ENCODE peak calls at places on chromosomes 11 and 22, in seven cellular contexts. X, B, Q, S, Y, F and A are unnamed samples.

GRCh38 chr22:27983361-27983791 is 64.3 kb upstream of the PITPNB start:
- DNase-seq in X (no peak), B (no peak), Q (no peak), S (no peak), Y (no peak), F (no peak), A (no peak)

GRCh38 chr11:57464343-57465181 is 4.2 kb downstream of the RTN4RL2 start:
- DNase-seq in X (no peak), B (no peak), Q (no peak), S (peak), Y (peak), F (no peak), A (no peak)

GRCh38 chr11:78420796-78421209 is 3.2 kb upstream of the GAB2 start:
- DNase-seq in X (no peak), B (peak), Q (no peak), S (no peak), Y (peak), F (no peak), A (peak)

GRCh38 chr22:24156146-24156914 is 25.0 kb upstream of the SUSD2 start:
- DNase-seq in X (no peak), B (peak), Q (no peak), S (peak), Y (peak), F (no peak), A (peak)

GRCh38 chr11:109229682-109230081 is 192.3 kb upstream of the C11orf87 start:
- DNase-seq in X (no peak), B (no peak), Q (no peak), S (no peak), Y (no peak), F (no peak), A (no peak)

GRCh38 chr11:10288316-10288715 is 5.7 kb downstream of the SBF2 start:
- DNase-seq in X (no peak), B (no peak), Q (no peak), S (no peak), Y (no peak), F (no peak), A (no peak)

GRCh38 chr11:87266751-87267150 is 229.0 kb downstream of the TMEM135 start:
- DNase-seq in X (no peak), B (no peak), Q (no peak), S (no peak), Y (no peak), F (no peak), A (no peak)

GRCh38 chr22:31089101-31090100 is 8.3 kb downstream of the SMTN start:
- DNase-seq in X (no peak), B (peak), Q (no peak), S (peak), Y (peak), F (no peak), A (no peak)

GRCh38 chr11:110362916-110363574 is 66.6 kb upstream of the RDX start:
- DNase-seq in X (no peak), B (peak), Q (no peak), S (peak), Y (no peak), F (peak), A (no peak)

GRCh38 chr11:128279861-128280260 is 307.5 kb downstream of the ETS1 start:
- DNase-seq in X (no peak), B (no peak), Q (no peak), S (no peak), Y (peak), F (no peak), A (no peak)

GRCh38 chr11:128715691-128716153 is 21.9 kb downstream of the FLI1 start:
- DNase-seq in X (no peak), B (peak), Q (peak), S (no peak), Y (peak), F (no peak), A (no peak)

GRCh38 chr11:69005631-69006368 is 7.2 kb downstream of the MRGPRF start:
- DNase-seq in X (no peak), B (no peak), Q (no peak), S (no peak), Y (no peak), F (peak), A (no peak)

GRCh38 chr22:23069502-23070357 is 589 bp upstream of the GNAZ start:
- DNase-seq in X (peak), B (peak), Q (peak), S (peak), Y (peak), F (peak), A (peak)

GRCh38 chr22:35947794-35948425 is 80.7 kb downstream of the RBFOX2 start:
- DNase-seq in X (no peak), B (peak), Q (no peak), S (no peak), Y (peak), F (no peak), A (no peak)

GRCh38 chr22:43088979-43089717 is at the start of gene TTLL1:
- DNase-seq in X (peak), B (peak), Q (peak), S (peak), Y (peak), F (peak), A (peak)

GRCh38 chr11:119684361-119685072 is 44.5 kb downstream of the NECTIN1 start:
- DNase-seq in X (no peak), B (peak), Q (no peak), S (no peak), Y (peak), F (no peak), A (peak)

GRCh38 chr22:43818981-43819690 is 7.0 kb upstream of the EFCAB6 start:
- DNase-seq in X (no peak), B (peak), Q (no peak), S (no peak), Y (no peak), F (no peak), A (no peak)

GRCh38 chr22:46390652-46391301 is 55.3 kb downstream of the TRMU start:
- DNase-seq in X (peak), B (peak), Q (no peak), S (no peak), Y (peak), F (no peak), A (no peak)

GRCh38 chr22:49965291-49966040 is 4.9 kb downstream of the PIM3 start:
- DNase-seq in X (no peak), B (no peak), Q (no peak), S (peak), Y (no peak), F (peak), A (peak)

GRCh38 chr11:46458491-46458890 is 66.9 kb upstream of the CHRM4 start:
- DNase-seq in X (no peak), B (no peak), Q (no peak), S (no peak), Y (no peak), F (no peak), A (no peak)

GRCh38 chr22:41231369-41231768 is 9.4 kb downstream of the CHADL start:
- DNase-seq in X (no peak), B (no peak), Q (no peak), S (no peak), Y (no peak), F (no peak), A (no peak)

GRCh38 chr11:43923327-43924111 is 18.9 kb upstream of the C11orf96 start:
- DNase-seq in X (no peak), B (peak), Q (no peak), S (no peak), Y (peak), F (no peak), A (no peak)

GRCh38 chr22:36379593-36380361 is 8.0 kb downstream of the MYH9 start:
- DNase-seq in X (no peak), B (no peak), Q (no peak), S (no peak), Y (peak), F (no peak), A (no peak)

GRCh38 chr11:134556186-134556585 is 144.1 kb upstream of the B3GAT1 start:
- DNase-seq in X (no peak), B (no peak), Q (no peak), S (no peak), Y (no peak), F (peak), A (no peak)

GRCh38 chr11:99932684-99933083 is 754.4 kb upstream of the ARHGAP42 start:
- DNase-seq in X (no peak), B (no peak), Q (no peak), S (no peak), Y (no peak), F (no peak), A (no peak)

GRCh38 chr11:19660076-19660475 is 52.6 kb upstream of the NAV2 start:
- DNase-seq in X (no peak), B (peak), Q (peak), S (no peak), Y (peak), F (no peak), A (no peak)

GRCh38 chr22:47190957-47191323 is 428.5 kb downstream of the TBC1D22A start:
- DNase-seq in X (no peak), B (no peak), Q (no peak), S (no peak), Y (no peak), F (no peak), A (peak)

GRCh38 chr11:120547871-120548681 is 36.5 kb downstream of the GRIK4 start:
- DNase-seq in X (peak), B (peak), Q (peak), S (no peak), Y (peak), F (no peak), A (no peak)

GRCh38 chr22:35629406-35630234 is 12.5 kb upstream of the MB start:
- DNase-seq in X (peak), B (peak), Q (peak), S (no peak), Y (peak), F (no peak), A (peak)

GRCh38 chr11:35030716-35031213 is 108.2 kb upstream of the CD44 start:
- DNase-seq in X (no peak), B (peak), Q (peak), S (no peak), Y (peak), F (no peak), A (no peak)

GRCh38 chr11:112526699-112527410 is 266.2 kb upstream of the PLET1 start:
- DNase-seq in X (no peak), B (no peak), Q (no peak), S (no peak), Y (peak), F (no peak), A (no peak)

GRCh38 chr11:106156290-106156937 is 79.0 kb downstream of the AASDHPPT start:
- DNase-seq in X (peak), B (peak), Q (peak), S (no peak), Y (peak), F (peak), A (no peak)

GRCh38 chr22:31871475-31871874 is 72.9 kb upstream of the YWHAH start:
- DNase-seq in X (no peak), B (no peak), Q (no peak), S (no peak), Y (no peak), F (no peak), A (no peak)

GRCh38 chr11:10654211-10655150 is 39.1 kb downstream of the IRAG1 start:
- DNase-seq in X (no peak), B (peak), Q (no peak), S (no peak), Y (peak), F (no peak), A (no peak)

GRCh38 chr11:17471501-17471900 is 5.1 kb downstream of the ABCC8 start:
- DNase-seq in X (no peak), B (no peak), Q (no peak), S (no peak), Y (no peak), F (no peak), A (no peak)
- TF ChIP-seq CTCF in X (no peak), B (no peak), Q (no peak), S (no peak), Y (no peak), F (no peak), A (no peak)

GRCh38 chr11:614091-614582 is 1.6 kb downstream of the IRF7 start:
- DNase-seq in X (no peak), B (no peak), Q (no peak), S (no peak), Y (no peak), F (no peak), A (no peak)

GRCh38 chr11:611001-611996 is 4.5 kb downstream of the IRF7 start:
- DNase-seq in X (no peak), B (no peak), Q (no peak), S (no peak), Y (no peak), F (no peak), A (no peak)

GRCh38 chr11:613369-613968 is 2.3 kb downstream of the IRF7 start:
- DNase-seq in X (no peak), B (peak), Q (no peak), S (peak), Y (peak), F (peak), A (peak)

GRCh38 chr11:612961-613300 is 2.8 kb downstream of the IRF7 start:
- DNase-seq in X (no peak), B (no peak), Q (no peak), S (no peak), Y (no peak), F (no peak), A (no peak)

DNA sequence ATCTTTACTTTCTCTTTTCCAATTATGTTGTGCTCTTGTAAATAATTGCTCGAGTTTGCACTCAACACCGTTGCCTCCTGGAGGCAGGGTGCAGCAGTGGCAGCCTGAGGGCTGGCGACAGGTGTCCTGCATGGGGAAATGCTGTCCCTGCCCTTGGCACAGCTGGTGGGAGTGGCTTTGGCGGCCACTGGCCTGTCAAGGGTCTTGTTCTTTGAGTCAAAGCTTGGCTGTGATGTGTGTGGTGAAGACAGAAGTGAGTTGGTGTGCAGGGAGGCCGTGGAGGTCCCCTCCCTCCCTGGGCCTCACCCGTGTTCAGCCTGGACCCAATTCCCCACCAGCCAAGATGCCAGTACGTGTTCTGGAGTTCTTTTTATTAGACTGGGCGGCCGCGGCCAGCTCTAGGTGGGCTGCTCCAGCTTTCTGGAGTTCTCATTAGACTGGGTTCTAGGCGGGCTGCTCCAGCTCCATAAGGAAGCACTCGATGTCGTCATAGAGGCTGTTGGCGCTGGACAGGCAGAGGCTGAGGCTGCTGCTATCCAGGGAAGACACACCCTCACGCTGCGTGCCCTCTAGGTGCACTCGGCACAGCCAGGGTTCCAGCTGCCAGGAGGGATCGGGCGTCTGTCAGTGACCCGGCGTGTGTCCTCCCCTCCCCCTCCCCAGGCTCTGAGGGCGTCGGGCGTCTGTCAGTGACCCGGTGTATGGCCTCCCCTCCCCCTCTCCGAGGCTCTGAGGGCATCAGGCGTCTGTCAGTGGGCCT is 3.4 kb downstream of the IRF7 start:
- DNase-seq in X (no peak), B (peak), Q (no peak), S (no peak), Y (peak), F (peak), A (no peak)
- TF ChIP-seq CTCF in X (peak), B (peak), Q (peak), S (no peak), Y (peak), F (no peak), A (no peak)

DNA sequence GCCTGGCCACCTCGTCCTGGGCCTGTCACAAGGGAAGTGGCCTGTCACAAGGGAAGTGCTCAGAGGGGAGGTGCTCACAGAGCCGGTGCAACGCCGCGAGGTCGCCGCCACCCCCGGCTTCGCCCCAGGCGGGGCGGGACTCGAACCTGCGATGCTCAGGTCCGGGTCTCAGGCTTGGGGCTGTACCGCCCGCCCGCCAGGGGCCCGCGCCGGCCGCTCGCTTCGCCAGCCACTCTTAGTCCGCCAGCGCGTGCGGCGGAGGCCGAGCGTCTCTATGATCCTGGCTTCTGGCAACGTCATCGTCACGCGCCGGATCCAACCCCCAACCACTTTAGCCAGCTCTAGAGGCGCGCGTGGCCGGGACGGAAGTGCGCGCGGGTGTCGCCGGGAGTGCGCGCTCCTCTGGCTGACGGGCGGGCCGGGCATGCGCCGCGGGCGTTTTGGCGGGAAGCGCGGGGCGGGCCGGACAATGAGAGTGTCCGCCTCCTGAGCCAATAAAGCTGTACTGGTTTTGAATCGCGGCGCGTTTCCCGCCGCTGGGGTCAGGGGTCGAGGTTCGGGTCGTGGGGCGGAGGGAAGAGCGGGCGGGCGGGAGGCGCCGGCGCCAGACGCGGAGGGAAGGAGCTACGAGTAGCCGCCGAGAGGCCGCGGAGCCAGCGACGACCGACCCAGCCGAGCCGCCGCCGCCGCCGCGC is at the start of gene TRMT2A:
- DNase-seq in X (peak), B (peak), Q (peak), S (peak), Y (peak), F (peak), A (peak)
- TF ChIP-seq CTCF in X (no peak), B (no peak), Q (no peak), S (no peak), Y (no peak), F (no peak), A (no peak)

GRCh38 chr11:1388763-1389102 is 1.0 kb upstream of the BRSK2 start:
- DNase-seq in X (no peak), B (no peak), Q (no peak), S (peak), Y (no peak), F (no peak), A (no peak)

GRCh38 chr11:1389932-1390587 is at the start of gene BRSK2:
- DNase-seq in X (no peak), B (no peak), Q (no peak), S (no peak), Y (no peak), F (no peak), A (no peak)

GRCh38 chr11:1387961-1388762 is 1.6 kb upstream of the BRSK2 start:
- DNase-seq in X (no peak), B (no peak), Q (no peak), S (peak), Y (no peak), F (no peak), A (no peak)

GRCh38 chr11:1390603-1391164 is 950 bp downstream of the BRSK2 start:
- DNase-seq in X (no peak), B (no peak), Q (no peak), S (peak), Y (no peak), F (peak), A (no peak)

DNA sequence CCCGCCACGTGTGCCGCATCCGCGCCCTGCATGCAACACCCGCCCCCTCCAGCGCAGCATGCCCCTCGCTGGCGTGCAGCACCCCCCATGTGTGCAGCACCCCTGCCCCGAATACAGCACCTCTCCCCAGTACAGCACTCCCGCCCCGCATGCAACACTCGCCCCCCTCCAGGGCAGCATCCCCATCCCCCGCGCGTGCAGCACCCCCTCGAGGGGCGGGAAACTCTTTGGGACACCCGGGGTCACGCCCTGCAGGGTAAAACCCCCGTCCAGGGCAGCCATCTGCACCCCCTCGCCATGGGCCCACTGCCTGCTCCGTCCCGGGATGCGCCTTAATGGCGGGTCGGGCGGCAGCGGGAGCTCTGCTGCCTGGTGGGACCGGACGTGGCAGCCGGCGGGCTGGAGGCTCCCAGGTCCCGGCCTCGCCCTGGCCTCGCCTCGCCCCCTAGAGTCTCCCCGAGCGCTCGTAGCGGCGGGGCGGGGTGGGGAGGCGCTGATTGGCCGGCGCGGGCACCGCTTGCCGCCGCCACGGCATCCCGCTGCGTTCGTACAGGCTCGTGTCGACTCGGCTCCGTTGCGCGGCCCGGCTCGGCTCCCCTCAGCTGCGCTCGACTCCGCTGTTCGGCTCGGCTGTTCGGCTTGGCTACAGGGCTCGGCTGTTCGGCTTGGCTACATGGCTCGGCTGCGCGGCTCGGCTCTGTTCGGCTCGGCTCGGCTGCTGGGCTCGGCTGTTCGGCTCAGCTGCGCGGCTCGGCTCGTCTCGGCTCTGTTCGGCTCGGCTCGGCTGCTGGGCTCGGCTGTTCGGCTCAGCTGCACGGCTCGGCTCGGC is 417 bp upstream of the BRSK2 start:
- DNase-seq in X (peak), B (peak), Q (peak), S (peak), Y (peak), F (peak), A (peak)
- TF ChIP-seq CTCF in X (no peak), B (no peak), Q (no peak), S (no peak), Y (no peak), F (no peak), A (no peak)

GRCh38 chr11:75241906-75242644 is 1.5 kb downstream of the TPBGL start:
- DNase-seq in X (no peak), B (no peak), Q (no peak), S (no peak), Y (no peak), F (no peak), A (no peak)
- TF ChIP-seq CTCF in X (no peak), B (no peak), Q (no peak), S (peak), Y (no peak), F (no peak), A (no peak)

DNA sequence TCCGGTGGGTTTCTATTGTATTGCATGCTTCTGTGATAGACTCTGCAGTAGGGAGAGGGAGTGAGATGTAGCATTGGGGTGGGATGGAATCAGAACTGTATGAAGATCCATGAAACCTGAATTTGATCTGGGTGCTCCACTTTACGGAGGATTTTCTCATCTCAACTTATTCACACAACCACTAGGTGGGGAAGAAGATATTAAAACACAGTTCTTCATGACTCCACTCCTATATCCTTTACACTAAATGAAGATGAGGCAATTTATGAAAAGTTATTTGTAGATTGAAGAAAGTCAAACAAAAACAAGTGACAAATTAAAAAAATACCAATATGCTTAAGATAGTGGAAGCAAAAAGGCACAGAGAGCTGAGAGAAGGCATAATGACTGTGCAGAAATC is 92.6 kb upstream of the PDGFD start:
- DNase-seq in X (no peak), B (peak), Q (no peak), S (no peak), Y (peak), F (no peak), A (no peak)
- TF ChIP-seq CTCF in X (no peak), B (no peak), Q (no peak), S (no peak), Y (peak), F (no peak), A (no peak)

GRCh38 chr22:44975444-44976262 is 34.2 kb downstream of the PHF21B start:
- DNase-seq in X (peak), B (peak), Q (peak), S (peak), Y (peak), F (peak), A (peak)
- TF ChIP-seq CTCF in X (peak), B (peak), Q (peak), S (peak), Y (peak), F (peak), A (peak)